ENCODE peak calls at places on chromosomes 6 and 20, in four cellular contexts. X is transverse colon; J is tibial nerve; V is CD8-positive, alpha-beta T cell. A is an unnamed sample.

GRCh38 chr6:53691252-53691651 is 25.7 kb upstream of the KLHL31 start:
- DNase-seq in J (no peak), V (no peak), X (no peak), A (no peak)

GRCh38 chr20:35091808-35092523 is 641 bp downstream of the TRPC4AP start:
- DNase-seq in X (peak; percentile 13), V (no peak), J (no peak), A (no peak)

GRCh38 chr6:153842491-153842890 is 196.5 kb upstream of the OPRM1 start:
- DNase-seq in V (no peak), J (no peak), X (no peak), A (no peak)

GRCh38 chr20:53901064-53901463 is 169.3 kb downstream of the BCAS1 start:
- DNase-seq in X (peak; percentile 28), J (no peak), V (no peak), A (peak; percentile 56)

GRCh38 chr6:168081858-168082546 is 3.0 kb upstream of the FRMD1 start:
- DNase-seq in X (peak; percentile 41), V (no peak), J (no peak), A (no peak)

GRCh38 chr6:105868823-105869460 is 217.2 kb upstream of the PRDM1 start:
- DNase-seq in J (no peak), V (no peak), X (no peak), A (no peak)

GRCh38 chr20:1446536-1446935 is 20.1 kb downstream of the NSFL1C start:
- DNase-seq in J (no peak), X (no peak), V (no peak), A (no peak)

GRCh38 chr6:78909391-78909790 is 42.0 kb downstream of the IRAK1BP1 start:
- DNase-seq in V (no peak), X (no peak), J (no peak), A (peak; percentile 13)

GRCh38 chr6:22614541-22614940 is 45.2 kb downstream of the HDGFL1 start:
- DNase-seq in X (no peak), J (no peak), V (no peak), A (no peak)

GRCh38 chr6:43940393-43941087 is 170.5 kb downstream of the VEGFA start:
- DNase-seq in X (no peak), V (no peak), J (no peak), A (no peak)

GRCh38 chr20:45304464-45304999 is 2.1 kb upstream of the RBPJL start:
- DNase-seq in J (no peak), V (no peak), X (no peak), A (no peak)

GRCh38 chr6:111361648-111362047 is 121.4 kb downstream of the REV3L start:
- DNase-seq in J (no peak), X (peak; percentile 23), V (no peak), A (peak; percentile 54)

GRCh38 chr6:150371356-150371755 is 2.5 kb downstream of the IYD start:
- DNase-seq in V (no peak), J (no peak), X (no peak), A (no peak)

GRCh38 chr6:159232751-159233150 is 63.6 kb downstream of the FNDC1 start:
- DNase-seq in V (no peak), X (no peak), J (no peak), A (no peak)

GRCh38 chr20:21182832-21183563 is 57.1 kb downstream of the KIZ start:
- DNase-seq in V (no peak), X (peak; percentile 22), J (no peak), A (peak; percentile 64)

GRCh38 chr20:50260480-50261221 is 70.0 kb downstream of the CEBPB start:
- DNase-seq in X (no peak), V (no peak), J (no peak), A (no peak)

GRCh38 chr6:12010635-12011275 is 1.4 kb upstream of the HIVEP1 start:
- DNase-seq in J (peak; percentile 36), V (no peak), X (peak; percentile 71), A (peak; percentile 38)

GRCh38 chr6:158033751-158034702 is 52.4 kb downstream of the SYNJ2 start:
- DNase-seq in J (no peak), X (peak; percentile 83), V (no peak), A (no peak)

GRCh38 chr20:1338096-1338495 is 9.2 kb upstream of the SDCBP2 start:
- DNase-seq in V (no peak), J (no peak), X (no peak), A (no peak)

GRCh38 chr20:11120451-11120850 is 446.7 kb upstream of the JAG1 start:
- DNase-seq in X (no peak), V (no peak), J (no peak), A (no peak)

GRCh38 chr6:118621799-118622470 is 29.5 kb downstream of the CEP85L start:
- DNase-seq in V (no peak), J (no peak), X (no peak), A (no peak)

GRCh38 chr6:62980724-62981123 is 230.5 kb upstream of the FKBP1C start:
- DNase-seq in V (no peak), J (no peak), X (no peak), A (no peak)

GRCh38 chr6:44043036-44043478 is 84.2 kb downstream of the MRPL14 start:
- DNase-seq in X (no peak), V (no peak), J (no peak), A (no peak)

GRCh38 chr6:132819405-132820145 is 5.2 kb downstream of the RPS12 start:
- DNase-seq in V (no peak), J (no peak), X (no peak), A (no peak)

GRCh38 chr6:170553686-170554085 is 483 bp upstream of the TBP start:
- DNase-seq in J (no peak), X (no peak), V (peak; percentile 74), A (no peak)

GRCh38 chr6:122553697-122554096 is 56.5 kb upstream of the PKIB start:
- DNase-seq in X (no peak), V (no peak), J (no peak), A (no peak)

GRCh38 chr20:56805966-56806365 is 176.9 kb downstream of the TFAP2C start:
- DNase-seq in V (no peak), X (no peak), J (no peak), A (no peak)
- H3K27ac ChIP-seq in V (no peak overlapping the region), X (no peak overlapping the region), J (no peak overlapping the region), A (no peak overlapping the region)

GRCh38 chr6:138507977-138508675 is 8.8 kb upstream of the NHSL1 start:
- DNase-seq in J (no peak), X (peak; percentile 54), V (no peak), A (no peak)
- TF ChIP-seq CTCF in J (no peak), X (no peak), V (no peak), A (no peak)

GRCh38 chr20:3935295-3935955 is 46.2 kb downstream of the PANK2 start:
- DNase-seq in X (no peak), J (no peak), V (no peak), A (no peak)
- H3K4me3 ChIP-seq in X (no peak overlapping the region), J (no peak overlapping the region), V (no peak overlapping the region), A (no peak overlapping the region)

GRCh38 chr20:32365560-32365959 is 7.4 kb downstream of the ASXL1 start:
- DNase-seq in X (no peak), V (no peak), J (no peak), A (no peak)

GRCh38 chr20:32364554-32365208 is 6.5 kb downstream of the ASXL1 start:
- DNase-seq in V (no peak), J (no peak), X (no peak), A (no peak)

GRCh38 chr20:32360333-32360634 is 2.2 kb downstream of the ASXL1 start:
- DNase-seq in J (no peak), V (no peak), X (no peak), A (no peak)

GRCh38 chr20:32363492-32363891 is 5.4 kb downstream of the ASXL1 start:
- DNase-seq in V (no peak), J (no peak), X (no peak), A (no peak)

GRCh38 chr20:32362924-32363364 is 4.8 kb downstream of the ASXL1 start:
- DNase-seq in J (no peak), X (no peak), V (no peak), A (no peak)
- H3K27ac ChIP-seq in J (no peak overlapping the region), X (peak overlapping the region; percentile 11), V (no peak overlapping the region), A (no peak overlapping the region)

DNA sequence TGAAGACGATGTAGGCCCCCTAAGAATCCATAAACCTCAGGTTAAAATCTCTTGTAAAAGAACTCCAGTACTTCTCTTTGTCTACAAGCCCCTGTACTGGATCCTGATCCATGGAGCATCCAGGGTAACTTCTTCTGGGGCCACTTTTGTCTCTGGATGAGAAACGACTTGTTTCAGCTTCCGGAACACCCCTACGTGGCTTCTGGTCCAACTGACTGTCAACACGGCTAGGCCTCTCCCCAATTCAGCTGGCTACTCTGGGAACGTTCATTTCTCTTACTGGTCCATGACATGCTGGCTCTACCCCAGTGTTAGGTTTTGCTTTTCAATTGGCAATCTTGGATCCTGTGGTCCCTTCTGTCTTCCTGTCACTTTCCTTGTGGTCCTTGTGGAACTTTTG is 198.0 kb downstream of the BACH2 start:
- DNase-seq in J (no peak), X (no peak), V (no peak), A (no peak)
- TF ChIP-seq CTCF in J (no peak), X (no peak), V (no peak), A (no peak)

DNA sequence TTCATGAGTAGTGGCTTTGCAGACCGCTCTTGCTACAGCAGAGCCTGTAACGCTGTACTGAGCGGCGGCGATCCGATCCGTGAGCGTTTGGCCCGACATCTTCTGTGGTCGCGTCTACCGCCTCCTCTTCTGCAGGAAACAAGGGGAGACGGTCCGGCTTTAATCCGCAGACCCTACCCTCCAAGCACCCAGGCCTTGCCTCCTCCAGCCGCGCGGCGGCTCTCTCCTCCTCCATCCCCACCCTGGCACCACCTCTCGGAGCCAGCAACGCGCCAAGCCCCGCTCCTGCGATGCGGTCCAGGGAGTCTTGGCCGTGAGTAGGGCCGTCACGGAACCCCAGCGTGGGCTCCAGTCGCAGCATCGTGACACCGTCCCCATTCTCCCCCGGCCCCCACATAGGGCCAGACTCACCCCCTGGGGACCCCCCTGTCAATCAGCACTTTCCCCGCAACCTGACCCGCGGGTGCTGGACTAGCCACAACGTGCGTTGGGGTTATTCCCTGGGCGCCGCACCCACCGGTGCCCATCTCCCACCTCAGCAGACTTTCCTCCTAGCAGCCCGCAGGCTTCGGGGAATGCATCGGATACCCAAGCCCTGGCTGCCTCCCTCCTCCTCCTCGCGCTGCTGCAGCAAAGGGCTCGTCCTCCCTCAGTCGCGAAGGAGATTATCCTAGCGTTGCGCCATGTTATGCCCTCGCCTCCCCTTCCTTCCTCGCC is 914 bp downstream of the SNAP91 start:
- DNase-seq in X (no peak), J (no peak), V (no peak), A (no peak)
- H3K4me3 ChIP-seq in X (peak overlapping the region; percentile 42), J (peak overlapping the region; percentile 37), V (no peak overlapping the region), A (peak overlapping the region; percentile 50)

GRCh38 chr6:37654727-37655500 is 42.8 kb downstream of the MDGA1 start:
- DNase-seq in X (no peak), V (no peak), J (no peak), A (no peak)

GRCh38 chr6:37653229-37653628 is 44.5 kb downstream of the MDGA1 start:
- DNase-seq in V (no peak), X (no peak), J (no peak), A (no peak)

GRCh38 chr6:37650071-37650481 is 47.6 kb downstream of the MDGA1 start:
- DNase-seq in J (no peak), X (no peak), V (no peak), A (no peak)

GRCh38 chr6:37653933-37654565 is 43.6 kb downstream of the MDGA1 start:
- DNase-seq in J (no peak), X (peak; percentile 49), V (no peak), A (peak; percentile 74)

GRCh38 chr6:37651991-37652390 is 45.7 kb downstream of the MDGA1 start:
- DNase-seq in X (no peak), V (no peak), J (no peak), A (no peak)
- H3K27ac ChIP-seq in X (no peak overlapping the region), V (no peak overlapping the region), J (no peak overlapping the region), A (no peak overlapping the region)

GRCh38 chr20:60100780-60101179 is 142.6 kb downstream of the CDH26 start:
- DNase-seq in J (no peak), X (no peak), V (no peak), A (no peak)
- TF ChIP-seq CTCF in J (no peak), X (no peak), V (no peak), A (no peak)